ENCODE peak calls at places on chromosomes 4 and X, in eight cellular contexts. One of them, this sample, is unnamed.

GRCh38 chr4:182145360-182145905 is 97.8 kb upstream of the TENM3 start:
- DNase-seq in endothelial cell of umbilical vein: no peak
- DNase-seq in K562: no peak
- DNase-seq in H1: no peak
- DNase-seq in upper lobe of left lung: no peak
- DNase-seq in Panc1: no peak
- DNase-seq in vagina: no peak
- DNase-seq in prostate gland: no peak
- DNase-seq in this sample: no peak

GRCh38 chrX:20066968-20067708 is 49.6 kb downstream of the MAP7D2 start:
- DNase-seq in endothelial cell of umbilical vein: peak; percentile 11
- DNase-seq in K562: peak; percentile 8
- DNase-seq in H1: no peak
- DNase-seq in upper lobe of left lung: no peak
- DNase-seq in Panc1: peak; percentile 30
- DNase-seq in vagina: no peak
- DNase-seq in prostate gland: peak; percentile 30
- DNase-seq in this sample: no peak

GRCh38 chr4:88843067-88843723 is 145.6 kb upstream of the NAP1L5 start:
- DNase-seq in endothelial cell of umbilical vein: peak; percentile 87
- DNase-seq in K562: no peak
- DNase-seq in H1: no peak
- DNase-seq in upper lobe of left lung: no peak
- DNase-seq in Panc1: no peak
- DNase-seq in vagina: no peak
- DNase-seq in prostate gland: no peak
- DNase-seq in this sample: no peak

GRCh38 chrX:10235851-10236250 is 79.1 kb downstream of the CLCN4 start:
- DNase-seq in endothelial cell of umbilical vein: no peak
- DNase-seq in K562: no peak
- DNase-seq in H1: no peak
- DNase-seq in upper lobe of left lung: no peak
- DNase-seq in Panc1: no peak
- DNase-seq in vagina: no peak
- DNase-seq in prostate gland: no peak
- DNase-seq in this sample: no peak

GRCh38 chrX:118255921-118256320 is 90.0 kb upstream of the WDR44 start:
- DNase-seq in endothelial cell of umbilical vein: no peak
- DNase-seq in K562: no peak
- DNase-seq in H1: no peak
- DNase-seq in upper lobe of left lung: no peak
- DNase-seq in Panc1: no peak
- DNase-seq in vagina: no peak
- DNase-seq in prostate gland: no peak
- DNase-seq in this sample: no peak

GRCh38 chrX:130714665-130715064 is 188.3 kb downstream of the ENOX2 start:
- DNase-seq in endothelial cell of umbilical vein: no peak
- DNase-seq in K562: no peak
- DNase-seq in H1: no peak
- DNase-seq in upper lobe of left lung: no peak
- DNase-seq in Panc1: no peak
- DNase-seq in vagina: no peak
- DNase-seq in prostate gland: no peak
- DNase-seq in this sample: no peak

GRCh38 chrX:136121788-136122187 is 25.5 kb upstream of the FHL1 start:
- DNase-seq in endothelial cell of umbilical vein: no peak
- DNase-seq in K562: no peak
- DNase-seq in H1: no peak
- DNase-seq in upper lobe of left lung: no peak
- DNase-seq in Panc1: no peak
- DNase-seq in vagina: no peak
- DNase-seq in prostate gland: no peak
- DNase-seq in this sample: no peak

GRCh38 chr4:126614456-126614855 is 1018.3 kb upstream of the INTU start:
- DNase-seq in endothelial cell of umbilical vein: no peak
- DNase-seq in K562: no peak
- DNase-seq in H1: no peak
- DNase-seq in upper lobe of left lung: no peak
- DNase-seq in Panc1: no peak
- DNase-seq in vagina: no peak
- DNase-seq in prostate gland: no peak
- DNase-seq in this sample: no peak

GRCh38 chrX:125205084-125205917 is 114.4 kb upstream of the TEX13C start:
- DNase-seq in endothelial cell of umbilical vein: no peak
- DNase-seq in K562: no peak
- DNase-seq in H1: peak; percentile 57
- DNase-seq in upper lobe of left lung: peak; percentile 66
- DNase-seq in Panc1: no peak
- DNase-seq in vagina: no peak
- DNase-seq in prostate gland: peak; percentile 16
- DNase-seq in this sample: peak; percentile 80

GRCh38 chr4:168743576-168743975 is 246.7 kb downstream of the PALLD start:
- DNase-seq in endothelial cell of umbilical vein: no peak
- DNase-seq in K562: no peak
- DNase-seq in H1: no peak
- DNase-seq in upper lobe of left lung: no peak
- DNase-seq in Panc1: no peak
- DNase-seq in vagina: no peak
- DNase-seq in prostate gland: no peak
- DNase-seq in this sample: no peak

GRCh38 chr4:27000820-27001219 is 140.2 kb downstream of the STIM2 start:
- DNase-seq in endothelial cell of umbilical vein: no peak
- DNase-seq in K562: no peak
- DNase-seq in H1: no peak
- DNase-seq in upper lobe of left lung: no peak
- DNase-seq in Panc1: no peak
- DNase-seq in vagina: no peak
- DNase-seq in prostate gland: no peak
- DNase-seq in this sample: no peak

GRCh38 chr4:106238819-106239420 is 77.1 kb downstream of the TBCK start:
- DNase-seq in endothelial cell of umbilical vein: peak; percentile 40
- DNase-seq in K562: peak; percentile 45
- DNase-seq in H1: peak; percentile 47
- DNase-seq in upper lobe of left lung: no peak
- DNase-seq in Panc1: no peak
- DNase-seq in vagina: no peak
- DNase-seq in prostate gland: no peak
- DNase-seq in this sample: no peak

GRCh38 chrX:300334-300733 is 18.3 kb downstream of the GTPBP6 start:
- DNase-seq in endothelial cell of umbilical vein: no peak
- DNase-seq in K562: no peak
- DNase-seq in H1: no peak
- DNase-seq in upper lobe of left lung: no peak
- DNase-seq in Panc1: no peak
- DNase-seq in vagina: no peak
- DNase-seq in prostate gland: no peak
- DNase-seq in this sample: no peak

GRCh38 chr4:52853351-52853750 is 8.8 kb upstream of the RASL11B start:
- DNase-seq in endothelial cell of umbilical vein: no peak
- DNase-seq in K562: no peak
- DNase-seq in H1: no peak
- DNase-seq in upper lobe of left lung: no peak
- DNase-seq in Panc1: no peak
- DNase-seq in vagina: no peak
- DNase-seq in prostate gland: no peak
- DNase-seq in this sample: no peak

GRCh38 chr4:94428884-94429283 is 22.9 kb upstream of the PDLIM5 start:
- DNase-seq in endothelial cell of umbilical vein: no peak
- DNase-seq in K562: no peak
- DNase-seq in H1: no peak
- DNase-seq in upper lobe of left lung: no peak
- DNase-seq in Panc1: no peak
- DNase-seq in vagina: no peak
- DNase-seq in prostate gland: peak; percentile 45
- DNase-seq in this sample: no peak

GRCh38 chr4:85672959-85673358 is 198.0 kb downstream of the ARHGAP24 start:
- DNase-seq in endothelial cell of umbilical vein: no peak
- DNase-seq in K562: no peak
- DNase-seq in H1: no peak
- DNase-seq in upper lobe of left lung: no peak
- DNase-seq in Panc1: no peak
- DNase-seq in vagina: no peak
- DNase-seq in prostate gland: no peak
- DNase-seq in this sample: no peak

GRCh38 chr4:85673540-85673939 is 198.6 kb downstream of the ARHGAP24 start:
- DNase-seq in endothelial cell of umbilical vein: no peak
- DNase-seq in K562: no peak
- DNase-seq in H1: no peak
- DNase-seq in upper lobe of left lung: no peak
- DNase-seq in Panc1: no peak
- DNase-seq in vagina: no peak
- DNase-seq in prostate gland: no peak
- DNase-seq in this sample: no peak

GRCh38 chr4:85669992-85670548 is 195.1 kb downstream of the ARHGAP24 start:
- DNase-seq in endothelial cell of umbilical vein: no peak
- DNase-seq in K562: no peak
- DNase-seq in H1: no peak
- DNase-seq in upper lobe of left lung: no peak
- DNase-seq in Panc1: no peak
- DNase-seq in vagina: no peak
- DNase-seq in prostate gland: no peak
- DNase-seq in this sample: no peak

GRCh38 chr4:85672116-85672515 is 197.2 kb downstream of the ARHGAP24 start:
- DNase-seq in endothelial cell of umbilical vein: no peak
- DNase-seq in K562: no peak
- DNase-seq in H1: no peak
- DNase-seq in upper lobe of left lung: no peak
- DNase-seq in Panc1: no peak
- DNase-seq in vagina: no peak
- DNase-seq in prostate gland: no peak
- DNase-seq in this sample: no peak

DNA sequence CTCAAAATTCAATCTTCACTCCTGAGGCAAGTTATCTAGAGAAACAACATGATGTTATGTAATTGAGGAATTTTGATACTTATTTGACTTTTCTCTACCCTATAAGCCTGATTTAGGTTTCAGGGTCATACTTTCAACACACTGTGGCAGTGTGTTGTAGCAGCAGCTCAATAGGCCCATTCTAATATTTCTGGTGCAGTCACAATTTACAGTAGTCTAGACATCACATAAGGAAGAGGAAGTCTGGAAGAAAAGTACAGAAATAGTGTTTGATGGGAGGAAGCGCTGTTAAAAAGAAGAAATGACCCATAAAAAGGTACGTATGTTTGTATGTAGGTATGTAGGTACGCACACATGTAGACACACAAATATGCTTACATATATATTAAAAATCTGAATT is 194.3 kb downstream of the ARHGAP24 start:
- DNase-seq in endothelial cell of umbilical vein: no peak
- DNase-seq in K562: no peak
- DNase-seq in H1: no peak
- DNase-seq in upper lobe of left lung: no peak
- DNase-seq in Panc1: no peak
- DNase-seq in vagina: no peak
- DNase-seq in prostate gland: no peak
- DNase-seq in this sample: no peak
- H3K4me1 ChIP-seq in endothelial cell of umbilical vein: no peaks in the 10 kb centered on the region
- H3K4me1 ChIP-seq in K562: no peaks in the 10 kb centered on the region
- H3K4me1 ChIP-seq in H1: no peaks in the 10 kb centered on the region
- H3K4me1 ChIP-seq in upper lobe of left lung: peaks cover 11% of the 10 kb centered on the region
- H3K4me1 ChIP-seq in Panc1: no peaks in the 10 kb centered on the region
- H3K4me1 ChIP-seq in vagina: peaks cover 4% of the 10 kb centered on the region
- H3K4me1 ChIP-seq in prostate gland: no peaks in the 10 kb centered on the region
- H3K4me1 ChIP-seq in this sample: peaks cover 35% of the 10 kb centered on the region

GRCh38 chr4:119037709-119038463 is 97.7 kb upstream of the MYOZ2 start:
- DNase-seq in endothelial cell of umbilical vein: no peak
- DNase-seq in K562: no peak
- DNase-seq in H1: no peak
- DNase-seq in upper lobe of left lung: no peak
- DNase-seq in Panc1: no peak
- DNase-seq in vagina: no peak
- DNase-seq in prostate gland: no peak
- DNase-seq in this sample: no peak

GRCh38 chr4:119034276-119035008 is 101.2 kb upstream of the MYOZ2 start:
- DNase-seq in endothelial cell of umbilical vein: no peak
- DNase-seq in K562: no peak
- DNase-seq in H1: no peak
- DNase-seq in upper lobe of left lung: no peak
- DNase-seq in Panc1: no peak
- DNase-seq in vagina: no peak
- DNase-seq in prostate gland: no peak
- DNase-seq in this sample: no peak

GRCh38 chr4:119038465-119038864 is 97.2 kb upstream of the MYOZ2 start:
- DNase-seq in endothelial cell of umbilical vein: peak; percentile 43
- DNase-seq in K562: no peak
- DNase-seq in H1: no peak
- DNase-seq in upper lobe of left lung: no peak
- DNase-seq in Panc1: no peak
- DNase-seq in vagina: no peak
- DNase-seq in prostate gland: no peak
- DNase-seq in this sample: no peak

GRCh38 chr4:119039160-119039559 is 96.5 kb upstream of the MYOZ2 start:
- DNase-seq in endothelial cell of umbilical vein: no peak
- DNase-seq in K562: no peak
- DNase-seq in H1: no peak
- DNase-seq in upper lobe of left lung: no peak
- DNase-seq in Panc1: no peak
- DNase-seq in vagina: no peak
- DNase-seq in prostate gland: no peak
- DNase-seq in this sample: no peak

GRCh38 chr4:119035941-119036737 is 99.5 kb upstream of the MYOZ2 start:
- DNase-seq in endothelial cell of umbilical vein: no peak
- DNase-seq in K562: no peak
- DNase-seq in H1: no peak
- DNase-seq in upper lobe of left lung: no peak
- DNase-seq in Panc1: no peak
- DNase-seq in vagina: no peak
- DNase-seq in prostate gland: no peak
- DNase-seq in this sample: no peak
- TF ChIP-seq POLR2AphosphoS5 in endothelial cell of umbilical vein: no peak
- TF ChIP-seq POLR2AphosphoS5 in K562: no peak
- TF ChIP-seq POLR2AphosphoS5 in H1: no peak
- TF ChIP-seq POLR2AphosphoS5 in upper lobe of left lung: no peak
- TF ChIP-seq POLR2AphosphoS5 in Panc1: no peak
- TF ChIP-seq POLR2AphosphoS5 in vagina: no peak
- TF ChIP-seq POLR2AphosphoS5 in prostate gland: no peak
- TF ChIP-seq POLR2AphosphoS5 in this sample: no peak

GRCh38 chr4:1001561-1002130 is 8.4 kb upstream of the SLC26A1 start:
- DNase-seq in endothelial cell of umbilical vein: no peak
- DNase-seq in K562: no peak
- DNase-seq in H1: no peak
- DNase-seq in upper lobe of left lung: peak; percentile 83
- DNase-seq in Panc1: no peak
- DNase-seq in vagina: no peak
- DNase-seq in prostate gland: no peak
- DNase-seq in this sample: no peak
- H3K27me3 ChIP-seq in endothelial cell of umbilical vein: peaks cover 33% of the 10 kb centered on the region
- H3K27me3 ChIP-seq in K562: no peaks in the 10 kb centered on the region
- H3K27me3 ChIP-seq in H1: peaks cover 85% of the 10 kb centered on the region
- H3K27me3 ChIP-seq in upper lobe of left lung: peaks cover 55% of the 10 kb centered on the region
- H3K27me3 ChIP-seq in Panc1: no peaks in the 10 kb centered on the region
- H3K27me3 ChIP-seq in vagina: peaks cover 21% of the 10 kb centered on the region
- H3K27me3 ChIP-seq in prostate gland: peaks cover 40% of the 10 kb centered on the region
- H3K27me3 ChIP-seq in this sample: peaks cover 73% of the 10 kb centered on the region

DNA sequence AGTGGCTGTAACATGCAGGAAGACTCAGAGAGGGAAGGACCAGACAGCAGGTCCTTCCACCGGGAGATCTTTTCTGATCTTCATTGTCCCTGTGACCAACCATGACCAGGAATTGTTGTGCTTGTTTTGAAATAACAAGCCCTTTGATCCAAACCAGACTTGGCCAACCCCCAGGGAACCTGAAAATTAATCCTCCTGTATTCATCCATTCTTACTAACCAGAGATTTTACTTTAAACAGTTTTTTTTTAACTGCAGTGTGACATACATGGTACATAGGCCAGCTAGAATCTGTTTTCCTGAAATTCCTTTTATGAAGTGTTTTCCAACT is 4.0 kb downstream of the WFS1 start:
- DNase-seq in endothelial cell of umbilical vein: no peak
- DNase-seq in K562: no peak
- DNase-seq in H1: no peak
- DNase-seq in upper lobe of left lung: no peak
- DNase-seq in Panc1: no peak
- DNase-seq in vagina: no peak
- DNase-seq in prostate gland: no peak
- DNase-seq in this sample: no peak
- H3K4me1 ChIP-seq in endothelial cell of umbilical vein: peaks cover 24% of the 10 kb centered on the region
- H3K4me1 ChIP-seq in K562: no peaks in the 10 kb centered on the region
- H3K4me1 ChIP-seq in H1: peaks cover 17% of the 10 kb centered on the region
- H3K4me1 ChIP-seq in upper lobe of left lung: peaks cover 76% of the 10 kb centered on the region
- H3K4me1 ChIP-seq in Panc1: peaks cover 45% of the 10 kb centered on the region
- H3K4me1 ChIP-seq in vagina: peaks cover 88% of the 10 kb centered on the region
- H3K4me1 ChIP-seq in prostate gland: peaks cover 10% of the 10 kb centered on the region
- H3K4me1 ChIP-seq in this sample: peaks cover 23% of the 10 kb centered on the region